ENCODE peak calls at places on chromosomes 11 and 22, in eight cellular contexts. D is fibroblast of lung, B is cardiac muscle cell, W is neural progenitor cell, H is HepG2, S is uterus, R is brain microvascular endothelial cell, I is thoracic aorta. X is an unnamed sample.
A peak's percentile ranks its signal among the peaks of the same experiment; 100 is the strongest.

GRCh38 chr11:106925245-106925644 is 93.0 kb downstream of the GUCY1A2 start:
- DNase-seq in H (no peak), D (peak; percentile 31), B (no peak), R (no peak), I (no peak), S (no peak), W (no peak), X (peak; percentile 4)

GRCh38 chr11:9247863-9248262 is 17.3 kb downstream of the DENND5A start:
- DNase-seq in I (no peak), B (no peak), W (no peak), R (no peak), H (no peak), D (no peak), S (no peak), X (no peak)

GRCh38 chr11:96696736-96697135 is 306.9 kb downstream of the JRKL start:
- DNase-seq in W (no peak), B (no peak), D (no peak), S (no peak), H (no peak), I (no peak), R (no peak), X (no peak)

GRCh38 chr22:43275545-43275981 is 67.6 kb downstream of the SCUBE1 start:
- DNase-seq in H (peak; percentile 41), D (no peak), S (no peak), W (peak; percentile 51), B (peak; percentile 42), R (peak; percentile 37), I (no peak), X (no peak)

GRCh38 chr11:126764221-126764620 is 236.3 kb downstream of the KIRREL3 start:
- DNase-seq in W (no peak), I (no peak), S (no peak), D (peak; percentile 5), R (no peak), H (no peak), B (no peak), X (no peak)

GRCh38 chr11:114066046-114066648 is 6.6 kb downstream of the ZBTB16 start:
- DNase-seq in W (no peak), H (no peak), D (no peak), I (no peak), R (no peak), B (no peak), S (no peak), X (no peak)

GRCh38 chr11:34492806-34493414 is 20.7 kb downstream of the ELF5 start:
- DNase-seq in W (peak; percentile 79), H (peak; percentile 68), R (peak; percentile 59), D (peak; percentile 48), B (peak; percentile 78), S (peak; percentile 44), I (no peak), X (no peak)

GRCh38 chr22:20099099-20099711 is 16.7 kb upstream of the RANBP1 start:
- DNase-seq in B (no peak), I (no peak), R (no peak), W (no peak), S (no peak), H (no peak), D (no peak), X (no peak)

GRCh38 chr11:111001986-111002616 is 243.4 kb upstream of the POU2AF2 start:
- DNase-seq in W (no peak), R (peak; percentile 59), S (no peak), B (peak; percentile 86), D (peak; percentile 88), H (no peak), I (no peak), X (peak; percentile 5)

GRCh38 chr11:95904009-95904650 is 19.8 kb downstream of the MTMR2 start:
- DNase-seq in D (no peak), S (no peak), I (no peak), B (no peak), R (no peak), H (no peak), W (peak; percentile 59), X (no peak)

GRCh38 chr22:22362939-22363338 is 118.4 kb downstream of the VPREB1 start:
- DNase-seq in S (no peak), I (no peak), B (no peak), D (no peak), W (no peak), H (no peak), R (no peak), X (no peak)

GRCh38 chr11:22674470-22675426 is 8.3 kb downstream of the GAS2 start:
- DNase-seq in H (peak; percentile 93), S (no peak), D (no peak), R (no peak), I (no peak), W (no peak), B (no peak), X (no peak)
- H3K4me3 ChIP-seq in H (peak overlapping the region; percentile 44), S (no peak overlapping the region), D (no peak overlapping the region), R (no peak overlapping the region), I (no peak overlapping the region), W (no peak overlapping the region), B (no peak overlapping the region), X (no peak overlapping the region)

GRCh38 chr11:16953620-16954019 is 60.6 kb downstream of the PLEKHA7 start:
- DNase-seq in R (no peak), H (no peak), D (no peak), W (no peak), I (no peak), S (no peak), B (no peak), X (no peak)
- TF ChIP-seq CTCF in R (no peak), H (no peak), D (no peak), W (no peak), I (no peak), S (no peak), B (no peak), X (no peak)

DNA sequence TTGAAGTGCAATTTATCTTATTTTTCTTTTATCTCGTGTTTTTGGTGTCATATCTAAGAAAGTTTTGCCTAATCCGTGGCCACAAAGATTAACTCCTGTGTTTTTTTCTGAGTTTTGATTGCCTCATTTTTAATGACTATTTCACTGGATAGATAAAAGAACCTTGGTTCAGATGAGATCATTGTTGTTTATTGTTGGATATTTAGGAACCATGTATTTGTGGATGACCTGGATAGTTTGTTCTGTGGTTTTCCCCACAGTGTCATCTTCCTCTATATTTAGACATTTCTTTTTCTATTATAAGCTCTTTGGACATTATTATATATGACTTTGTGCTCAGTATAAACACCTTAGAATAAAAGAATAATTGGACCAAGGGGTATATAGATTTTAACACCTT is 37.2 kb downstream of the PPP6R3 start:
- DNase-seq in I (no peak), R (no peak), W (no peak), S (no peak), B (peak; percentile 41), H (no peak), D (no peak), X (no peak)
- H3K4me3 ChIP-seq in I (no peak overlapping the region), R (no peak overlapping the region), W (no peak overlapping the region), S (no peak overlapping the region), B (no peak overlapping the region), H (no peak overlapping the region), D (no peak overlapping the region), X (no peak overlapping the region)

GRCh38 chr11:46247090-46247489 is 30.4 kb upstream of the CREB3L1 start:
- DNase-seq in I (no peak), H (no peak), R (no peak), B (peak; percentile 44), D (peak; percentile 67), S (no peak), W (no peak), X (no peak)

GRCh38 chr11:46248270-46249102 is 29.0 kb upstream of the CREB3L1 start:
- DNase-seq in I (no peak), R (peak; percentile 98), W (no peak), S (no peak), D (peak; percentile 98), H (peak; percentile 33), B (peak; percentile 93), X (peak; percentile 91)

GRCh38 chr11:46249103-46249942 is 28.1 kb upstream of the CREB3L1 start:
- DNase-seq in B (peak; percentile 83), H (no peak), S (no peak), R (peak; percentile 65), W (no peak), D (peak; percentile 76), I (no peak), X (no peak)

GRCh38 chr11:46246514-46246913 is 30.9 kb upstream of the CREB3L1 start:
- DNase-seq in H (no peak), I (no peak), D (peak; percentile 61), B (peak; percentile 39), R (no peak), S (no peak), W (no peak), X (no peak)

DNA sequence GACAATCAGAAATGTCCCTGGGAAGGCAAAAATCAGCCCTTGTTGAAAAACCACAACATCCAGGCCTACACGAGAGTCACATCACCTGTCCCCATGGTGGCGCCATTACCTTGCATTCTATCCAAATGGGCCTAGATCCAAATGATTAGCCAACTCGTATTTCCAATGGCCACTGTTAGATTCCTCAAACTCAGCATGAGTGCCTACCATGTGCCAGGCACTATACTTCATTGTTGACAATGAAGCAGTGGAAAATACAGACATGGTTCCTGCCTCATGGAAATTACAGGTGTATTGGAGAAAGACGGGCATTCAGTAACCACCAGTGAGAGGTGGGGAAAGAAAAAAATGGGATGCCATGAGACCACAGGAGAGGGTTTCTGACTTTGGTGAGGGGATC is 29.8 kb upstream of the CREB3L1 start:
- DNase-seq in H (peak; percentile 72), W (peak; percentile 82), D (peak; percentile 48), I (no peak), R (peak; percentile 47), B (peak; percentile 47), S (no peak), X (no peak)
- TF ChIP-seq CTCF in H (peak; percentile 86), W (peak; percentile 81), D (no peak), I (no peak), R (peak; percentile 61), B (peak; percentile 24), S (no peak), X (peak; percentile 5)

DNA sequence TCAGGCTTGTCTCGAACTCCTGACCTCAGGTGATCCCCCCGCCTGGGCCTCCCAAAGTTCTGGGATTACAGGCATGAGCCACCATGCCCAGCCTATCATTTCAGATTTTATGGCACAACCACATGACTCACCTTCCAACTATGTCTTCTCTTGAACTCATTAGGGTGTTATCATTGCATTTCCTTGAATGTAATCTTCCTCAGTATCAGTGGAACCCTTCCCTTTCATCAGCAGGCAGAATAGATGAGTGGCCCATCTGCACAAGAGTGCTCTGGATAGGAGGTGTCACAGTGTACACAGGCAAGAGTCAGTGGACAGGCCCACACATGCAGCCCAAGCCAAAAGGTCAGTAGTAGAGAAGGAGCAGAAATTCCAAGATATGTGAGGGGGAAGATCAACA is 29.1 kb upstream of the AQP11 start:
- DNase-seq in R (peak; percentile 47), D (peak; percentile 59), B (peak; percentile 19), S (no peak), I (no peak), H (peak; percentile 6), W (no peak), X (peak; percentile 9)
- H3K4me3 ChIP-seq in R (no peak overlapping the region), D (no peak overlapping the region), B (no peak overlapping the region), S (no peak overlapping the region), I (no peak overlapping the region), H (no peak overlapping the region), W (no peak overlapping the region), X (no peak overlapping the region)

DNA sequence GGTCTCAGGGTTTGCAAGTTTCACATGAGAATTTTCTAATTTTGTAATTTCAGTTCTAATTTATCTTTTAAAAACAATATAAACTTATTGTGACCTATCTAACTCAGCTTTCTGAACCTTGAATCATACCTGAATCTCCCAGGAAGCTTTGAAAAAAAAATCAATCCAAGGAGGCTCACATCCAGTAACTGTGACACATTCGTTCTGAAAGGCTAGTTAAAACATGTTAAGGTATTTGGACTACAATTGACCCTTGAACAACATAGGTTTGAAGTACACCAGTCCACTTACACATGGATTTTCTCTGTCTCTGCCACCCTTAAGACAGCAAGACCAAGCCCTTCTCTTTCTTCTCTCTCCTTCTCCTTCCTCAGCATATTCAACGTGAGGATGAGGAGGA is 40.0 kb downstream of the DDI1 start:
- DNase-seq in S (no peak), D (peak; percentile 24), B (no peak), W (no peak), R (no peak), I (no peak), H (no peak), X (no peak)
- TF ChIP-seq CTCF in S (no peak), D (no peak), B (no peak), W (no peak), R (no peak), I (no peak), H (no peak), X (no peak)